ENCODE peak calls at places on chromosomes 13 and 19, in six cellular contexts. One of them, this sample, is unnamed.

GRCh38 chr19:16737909-16738308 is 18.3 kb downstream of the NWD1 start:
- DNase-seq in A549: no peak
- DNase-seq in bronchial epithelial cell: peak
- DNase-seq in AG04449: no peak
- DNase-seq in keratinocyte: no peak
- DNase-seq in cardiac fibroblast: peak
- DNase-seq in this sample: peak

GRCh38 chr13:99277629-99278028 is 19.4 kb upstream of the GPR18 start:
- DNase-seq in A549: no peak
- DNase-seq in bronchial epithelial cell: peak
- DNase-seq in cardiac fibroblast: no peak
- DNase-seq in AG04449: no peak
- DNase-seq in keratinocyte: no peak
- DNase-seq in this sample: no peak

GRCh38 chr19:4347521-4347920 is 4.2 kb downstream of the MPND start:
- DNase-seq in keratinocyte: no peak
- DNase-seq in cardiac fibroblast: no peak
- DNase-seq in bronchial epithelial cell: no peak
- DNase-seq in AG04449: no peak
- DNase-seq in A549: no peak
- DNase-seq in this sample: no peak

GRCh38 chr13:21426238-21426637 is 32.9 kb downstream of the ZDHHC20 start:
- DNase-seq in AG04449: no peak
- DNase-seq in bronchial epithelial cell: no peak
- DNase-seq in keratinocyte: no peak
- DNase-seq in A549: no peak
- DNase-seq in cardiac fibroblast: no peak
- DNase-seq in this sample: no peak

GRCh38 chr13:40801255-40802217 is 12.1 kb downstream of the SLC25A15 start:
- DNase-seq in bronchial epithelial cell: no peak
- DNase-seq in AG04449: no peak
- DNase-seq in keratinocyte: no peak
- DNase-seq in cardiac fibroblast: no peak
- DNase-seq in A549: no peak
- DNase-seq in this sample: no peak

GRCh38 chr13:46593403-46593802 is 40.4 kb downstream of the LRCH1 start:
- DNase-seq in bronchial epithelial cell: no peak
- DNase-seq in cardiac fibroblast: no peak
- DNase-seq in keratinocyte: no peak
- DNase-seq in A549: no peak
- DNase-seq in AG04449: no peak
- DNase-seq in this sample: no peak

GRCh38 chr19:24086974-24087595 is at the start of gene ZNF254:
- DNase-seq in keratinocyte: peak
- DNase-seq in cardiac fibroblast: peak
- DNase-seq in bronchial epithelial cell: peak
- DNase-seq in A549: peak
- DNase-seq in AG04449: peak
- DNase-seq in this sample: peak

GRCh38 chr19:49854861-49855263 is 3.9 kb downstream of the PTOV1 start:
- DNase-seq in A549: no peak
- DNase-seq in AG04449: no peak
- DNase-seq in bronchial epithelial cell: no peak
- DNase-seq in cardiac fibroblast: no peak
- DNase-seq in keratinocyte: no peak
- DNase-seq in this sample: no peak

GRCh38 chr19:16141043-16141442 is 2.4 kb upstream of the HSH2D start:
- DNase-seq in AG04449: no peak
- DNase-seq in cardiac fibroblast: no peak
- DNase-seq in A549: no peak
- DNase-seq in bronchial epithelial cell: no peak
- DNase-seq in keratinocyte: no peak
- DNase-seq in this sample: no peak

GRCh38 chr19:55305983-55306562 is 19.1 kb downstream of the TMEM150B start:
- DNase-seq in bronchial epithelial cell: no peak
- DNase-seq in keratinocyte: no peak
- DNase-seq in AG04449: no peak
- DNase-seq in cardiac fibroblast: no peak
- DNase-seq in A549: peak
- DNase-seq in this sample: no peak

GRCh38 chr13:91014696-91015095 is 332.8 kb upstream of the MIR17HG start:
- DNase-seq in keratinocyte: no peak
- DNase-seq in bronchial epithelial cell: no peak
- DNase-seq in A549: no peak
- DNase-seq in cardiac fibroblast: peak
- DNase-seq in AG04449: no peak
- DNase-seq in this sample: no peak

GRCh38 chr19:49415102-49415809 is 8.0 kb downstream of the PTH2 start:
- DNase-seq in A549: no peak
- DNase-seq in bronchial epithelial cell: no peak
- DNase-seq in cardiac fibroblast: peak
- DNase-seq in keratinocyte: no peak
- DNase-seq in AG04449: no peak
- DNase-seq in this sample: peak

GRCh38 chr13:50693755-50694154 is 149.7 kb downstream of the DLEU7 start:
- DNase-seq in AG04449: peak
- DNase-seq in A549: no peak
- DNase-seq in cardiac fibroblast: peak
- DNase-seq in keratinocyte: no peak
- DNase-seq in bronchial epithelial cell: no peak
- DNase-seq in this sample: peak

GRCh38 chr13:43266953-43267615 is 243.7 kb downstream of the DNAJC15 start:
- DNase-seq in cardiac fibroblast: no peak
- DNase-seq in keratinocyte: no peak
- DNase-seq in A549: no peak
- DNase-seq in bronchial epithelial cell: no peak
- DNase-seq in AG04449: no peak
- DNase-seq in this sample: no peak

GRCh38 chr19:12721656-12722565 is 1.8 kb downstream of the TNPO2 start:
- DNase-seq in keratinocyte: no peak
- DNase-seq in AG04449: peak
- DNase-seq in A549: peak
- DNase-seq in bronchial epithelial cell: no peak
- DNase-seq in cardiac fibroblast: peak
- DNase-seq in this sample: peak

GRCh38 chr13:95207769-95208366 is 93.4 kb downstream of the ABCC4 start:
- DNase-seq in A549: no peak
- DNase-seq in keratinocyte: no peak
- DNase-seq in cardiac fibroblast: no peak
- DNase-seq in bronchial epithelial cell: no peak
- DNase-seq in AG04449: no peak
- DNase-seq in this sample: no peak

GRCh38 chr19:17329061-17329767 is 5.4 kb downstream of the ANO8 start:
- DNase-seq in A549: no peak
- DNase-seq in keratinocyte: no peak
- DNase-seq in AG04449: no peak
- DNase-seq in bronchial epithelial cell: no peak
- DNase-seq in cardiac fibroblast: no peak
- DNase-seq in this sample: no peak

GRCh38 chr13:58018865-58019264 is 387.3 kb downstream of the PCDH17 start:
- DNase-seq in bronchial epithelial cell: no peak
- DNase-seq in keratinocyte: no peak
- DNase-seq in cardiac fibroblast: no peak
- DNase-seq in A549: no peak
- DNase-seq in AG04449: no peak
- DNase-seq in this sample: no peak

GRCh38 chr13:67296511-67296910 is 66.4 kb upstream of the PCDH9 start:
- DNase-seq in AG04449: no peak
- DNase-seq in keratinocyte: no peak
- DNase-seq in A549: no peak
- DNase-seq in bronchial epithelial cell: peak
- DNase-seq in cardiac fibroblast: no peak
- DNase-seq in this sample: peak

GRCh38 chr19:58336216-58336615 is 9.4 kb downstream of the ZSCAN22 start:
- DNase-seq in cardiac fibroblast: no peak
- DNase-seq in keratinocyte: no peak
- DNase-seq in A549: no peak
- DNase-seq in AG04449: no peak
- DNase-seq in bronchial epithelial cell: no peak
- DNase-seq in this sample: no peak

GRCh38 chr19:41156207-41156606 is 36.8 kb upstream of the CYP2S1 start:
- DNase-seq in keratinocyte: no peak
- DNase-seq in bronchial epithelial cell: no peak
- DNase-seq in A549: no peak
- DNase-seq in AG04449: no peak
- DNase-seq in cardiac fibroblast: no peak
- DNase-seq in this sample: peak
- H3K4me3 ChIP-seq in keratinocyte: no peak
- H3K4me3 ChIP-seq in bronchial epithelial cell: no peak
- H3K4me3 ChIP-seq in A549: no peak
- H3K4me3 ChIP-seq in AG04449: no peak
- H3K4me3 ChIP-seq in cardiac fibroblast: no peak
- H3K4me3 ChIP-seq in this sample: no peak

GRCh38 chr13:30138511-30138910 is 168.8 kb downstream of the KATNAL1 start:
- DNase-seq in A549: no peak
- DNase-seq in AG04449: no peak
- DNase-seq in cardiac fibroblast: no peak
- DNase-seq in bronchial epithelial cell: no peak
- DNase-seq in keratinocyte: no peak
- DNase-seq in this sample: no peak

GRCh38 chr13:30142502-30143211 is 164.7 kb downstream of the KATNAL1 start:
- DNase-seq in AG04449: peak
- DNase-seq in cardiac fibroblast: peak
- DNase-seq in keratinocyte: peak
- DNase-seq in bronchial epithelial cell: peak
- DNase-seq in A549: peak
- DNase-seq in this sample: peak

GRCh38 chr13:30143671-30144400 is 163.5 kb downstream of the KATNAL1 start:
- DNase-seq in bronchial epithelial cell: peak
- DNase-seq in AG04449: peak
- DNase-seq in keratinocyte: no peak
- DNase-seq in cardiac fibroblast: peak
- DNase-seq in A549: no peak
- DNase-seq in this sample: peak

GRCh38 chr13:30141773-30142501 is 165.4 kb downstream of the KATNAL1 start:
- DNase-seq in AG04449: no peak
- DNase-seq in cardiac fibroblast: no peak
- DNase-seq in keratinocyte: no peak
- DNase-seq in A549: no peak
- DNase-seq in bronchial epithelial cell: no peak
- DNase-seq in this sample: no peak

GRCh38 chr13:30140973-30141372 is 166.4 kb downstream of the KATNAL1 start:
- DNase-seq in AG04449: no peak
- DNase-seq in cardiac fibroblast: no peak
- DNase-seq in bronchial epithelial cell: no peak
- DNase-seq in keratinocyte: no peak
- DNase-seq in A549: no peak
- DNase-seq in this sample: no peak
- TF ChIP-seq CTCF in AG04449: no peak
- TF ChIP-seq CTCF in cardiac fibroblast: no peak
- TF ChIP-seq CTCF in bronchial epithelial cell: no peak
- TF ChIP-seq CTCF in keratinocyte: no peak
- TF ChIP-seq CTCF in A549: no peak
- TF ChIP-seq CTCF in this sample: no peak

GRCh38 chr19:20271215-20271926 is 104.4 kb downstream of the ZNF486 start:
- DNase-seq in keratinocyte: no peak
- DNase-seq in bronchial epithelial cell: no peak
- DNase-seq in AG04449: no peak
- DNase-seq in cardiac fibroblast: no peak
- DNase-seq in A549: no peak
- DNase-seq in this sample: no peak
- H3K4me3 ChIP-seq in keratinocyte: no peak
- H3K4me3 ChIP-seq in bronchial epithelial cell: no peak
- H3K4me3 ChIP-seq in AG04449: no peak
- H3K4me3 ChIP-seq in cardiac fibroblast: no peak
- H3K4me3 ChIP-seq in A549: no peak
- H3K4me3 ChIP-seq in this sample: no peak

DNA sequence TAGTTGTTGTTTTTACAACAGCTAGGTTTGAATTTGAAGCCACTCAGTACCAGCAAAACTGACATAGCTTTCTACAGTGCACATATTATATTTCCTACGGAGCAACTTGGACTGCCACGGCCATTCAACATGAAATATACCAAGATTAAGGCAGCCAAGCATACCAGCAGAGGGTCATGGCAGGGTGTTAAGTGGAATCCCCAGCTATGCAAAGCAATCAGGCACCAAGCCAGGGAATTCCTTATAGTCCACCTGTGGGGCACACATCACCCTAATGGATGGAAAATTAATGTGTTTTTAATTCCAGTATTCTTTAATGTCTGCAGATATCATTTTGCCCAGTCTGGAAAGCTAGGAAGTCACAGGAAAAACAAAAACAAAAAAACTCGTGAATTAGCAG is 1190.3 kb downstream of the EFNB2 start:
- DNase-seq in AG04449: no peak
- DNase-seq in A549: no peak
- DNase-seq in bronchial epithelial cell: no peak
- DNase-seq in cardiac fibroblast: no peak
- DNase-seq in keratinocyte: no peak
- DNase-seq in this sample: no peak
- TF ChIP-seq CTCF in AG04449: no peak
- TF ChIP-seq CTCF in A549: no peak
- TF ChIP-seq CTCF in bronchial epithelial cell: no peak
- TF ChIP-seq CTCF in cardiac fibroblast: no peak
- TF ChIP-seq CTCF in keratinocyte: no peak
- TF ChIP-seq CTCF in this sample: no peak

GRCh38 chr19:35642312-35642711 is 767 bp downstream of the ETV2 start:
- DNase-seq in keratinocyte: no peak
- DNase-seq in AG04449: no peak
- DNase-seq in bronchial epithelial cell: no peak
- DNase-seq in A549: no peak
- DNase-seq in cardiac fibroblast: no peak
- DNase-seq in this sample: no peak
- H3K4me3 ChIP-seq in keratinocyte: no peak
- H3K4me3 ChIP-seq in AG04449: no peak
- H3K4me3 ChIP-seq in bronchial epithelial cell: no peak
- H3K4me3 ChIP-seq in A549: no peak
- H3K4me3 ChIP-seq in cardiac fibroblast: no peak
- H3K4me3 ChIP-seq in this sample: no peak

DNA sequence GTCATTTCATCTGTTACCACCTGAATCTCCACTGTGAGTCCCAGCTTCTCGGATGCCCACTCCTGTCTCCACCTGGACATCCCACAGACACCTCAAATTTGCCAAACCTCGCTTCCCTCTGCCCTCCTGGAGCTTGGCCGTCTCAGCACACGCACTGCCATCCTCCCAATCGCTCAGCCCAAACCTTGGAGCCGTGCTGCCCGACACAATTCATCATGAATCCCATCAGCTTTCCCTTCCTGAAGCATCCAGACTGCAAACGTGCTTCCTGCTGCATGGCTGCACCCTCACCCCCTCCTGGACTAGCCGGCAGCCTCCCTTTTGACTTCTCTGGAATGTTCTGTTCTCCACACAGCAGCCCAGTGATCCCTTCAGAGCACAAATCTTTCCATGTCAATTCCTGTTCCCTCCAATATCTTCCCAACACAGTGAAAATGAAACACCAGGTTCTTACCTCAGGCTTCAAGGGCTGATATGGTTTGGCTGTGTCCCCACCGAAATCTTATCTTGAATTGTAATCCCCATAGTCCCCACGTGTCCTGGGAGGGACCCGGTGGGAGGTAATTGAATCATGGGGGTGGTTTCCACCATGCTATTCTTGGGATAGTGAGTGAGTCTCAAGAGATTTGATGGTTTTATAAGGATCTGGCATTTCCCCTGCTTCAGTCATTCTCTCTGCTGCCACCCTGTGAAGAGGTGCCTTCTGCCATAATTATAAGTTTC is 1.1 kb upstream of the PROZ start:
- DNase-seq in AG04449: no peak
- DNase-seq in cardiac fibroblast: no peak
- DNase-seq in bronchial epithelial cell: no peak
- DNase-seq in A549: no peak
- DNase-seq in keratinocyte: no peak
- DNase-seq in this sample: peak
- TF ChIP-seq CTCF in AG04449: no peak
- TF ChIP-seq CTCF in cardiac fibroblast: no peak
- TF ChIP-seq CTCF in bronchial epithelial cell: no peak
- TF ChIP-seq CTCF in A549: no peak
- TF ChIP-seq CTCF in keratinocyte: no peak
- TF ChIP-seq CTCF in this sample: no peak